ENCODE peak calls at places on chromosomes 5 and 9, in six cellular contexts. E is naive thymus-derived CD4-positive, alpha-beta T cell; T is HAP-1; Q is heart right ventricle; W is CD8-positive, alpha-beta memory T cell; B is pancreas. N is an unnamed sample. For H3K4me1, the result is how much of the 10 kb centered on the place peaks cover.

GRCh38 chr9:82810902-82811301 is 252.0 kb downstream of the RASEF start:
- DNase-seq in E (no peak), T (no peak), Q (no peak), W (no peak), B (no peak), N (no peak)

GRCh38 chr5:143140492-143141231 is 262.8 kb downstream of the NR3C1 start:
- DNase-seq in E (no peak), T (no peak), Q (no peak), W (no peak), B (peak), N (no peak)

GRCh38 chr5:180168758-180169157 is 40.3 kb downstream of the RASGEF1C start:
- DNase-seq in E (no peak), T (no peak), Q (no peak), W (no peak), B (no peak), N (no peak)

GRCh38 chr9:72362680-72363139 is 2.3 kb downstream of the ZFAND5 start:
- DNase-seq in E (peak), T (peak), Q (peak), W (peak), B (no peak), N (peak)

GRCh38 chr5:33332804-33333203 is 108.0 kb upstream of the TARS1 start:
- DNase-seq in E (no peak), T (no peak), Q (no peak), W (no peak), B (no peak), N (no peak)

GRCh38 chr5:93598141-93598996 is 15.3 kb downstream of the NR2F1 start:
- DNase-seq in E (no peak), T (no peak), Q (no peak), W (no peak), B (peak), N (no peak)

GRCh38 chr5:157471709-157472108 is 11.7 kb downstream of the NIPAL4 start:
- DNase-seq in E (no peak), T (peak), Q (no peak), W (no peak), B (no peak), N (no peak)

GRCh38 chr5:107458322-107458721 is 212.4 kb downstream of the EFNA5 start:
- DNase-seq in E (no peak), T (no peak), Q (no peak), W (no peak), B (no peak), N (no peak)

GRCh38 chr9:16825971-16826370 is 44.5 kb downstream of the BNC2 start:
- DNase-seq in E (no peak), T (peak), Q (no peak), W (no peak), B (no peak), N (no peak)

GRCh38 chr9:106696804-106697203 is 166.2 kb upstream of the ZNF462 start:
- DNase-seq in E (no peak), T (no peak), Q (no peak), W (no peak), B (no peak), N (no peak)

GRCh38 chr9:80994892-80995291 is 694.5 kb downstream of the TLE1 start:
- DNase-seq in E (no peak), T (no peak), Q (no peak), W (no peak), B (no peak), N (no peak)

GRCh38 chr9:738209-738915 is 103.1 kb upstream of the DMRT1 start:
- DNase-seq in E (no peak), T (no peak), Q (peak), W (no peak), B (no peak), N (no peak)

GRCh38 chr5:29213475-29213874 is 1980.0 kb upstream of the CDH6 start:
- DNase-seq in E (no peak), T (no peak), Q (no peak), W (no peak), B (no peak), N (no peak)

GRCh38 chr9:132114102-132114707 is 34.5 kb upstream of the MED27 start:
- DNase-seq in E (peak), T (peak), Q (peak), W (no peak), B (peak), N (peak)

GRCh38 chr9:92545002-92545510 is 9.3 kb upstream of the ECM2 start:
- DNase-seq in E (no peak), T (no peak), Q (no peak), W (no peak), B (peak), N (no peak)

GRCh38 chr9:109117856-109118801 is 1.6 kb downstream of the TMEM245 start:
- DNase-seq in E (no peak), T (peak), Q (no peak), W (peak), B (no peak), N (peak)

GRCh38 chr5:10513501-10514442 is 50.1 kb upstream of the ANKRD33B start:
- DNase-seq in E (no peak), T (no peak), Q (no peak), W (no peak), B (no peak), N (no peak)

GRCh38 chr9:88523056-88523455 is 11.9 kb upstream of the NXNL2 start:
- DNase-seq in E (no peak), T (no peak), Q (no peak), W (no peak), B (no peak), N (no peak)

GRCh38 chr9:99006979-99007378 is 63.3 kb downstream of the COL15A1 start:
- DNase-seq in E (no peak), T (no peak), Q (no peak), W (no peak), B (no peak), N (no peak)

GRCh38 chr9:130939405-130939941 is 426 bp upstream of the FIBCD1 start:
- DNase-seq in E (no peak), T (no peak), Q (no peak), W (no peak), B (no peak), N (no peak)

GRCh38 chr5:72137826-72138409 is 30.6 kb downstream of the MAP1B start:
- DNase-seq in E (peak), T (peak), Q (no peak), W (peak), B (no peak), N (peak)

GRCh38 chr5:72144762-72145161 is 37.5 kb downstream of the MAP1B start:
- DNase-seq in E (no peak), T (peak), Q (no peak), W (no peak), B (no peak), N (no peak)

GRCh38 chr5:72138943-72139467 is 31.7 kb downstream of the MAP1B start:
- DNase-seq in E (no peak), T (no peak), Q (no peak), W (no peak), B (no peak), N (no peak)

GRCh38 chr5:72141440-72142271 is 34.4 kb downstream of the MAP1B start:
- DNase-seq in E (no peak), T (peak), Q (peak), W (no peak), B (no peak), N (no peak)

GRCh38 chr5:72140711-72141110 is 33.4 kb downstream of the MAP1B start:
- DNase-seq in E (no peak), T (no peak), Q (no peak), W (no peak), B (no peak), N (no peak)
- H3K4me1 ChIP-seq in E (under half), T (half or more), Q (under half), W (under half), B (under half), N (under half)

GRCh38 chr5:3601060-3601710 is 5.6 kb downstream of the IRX1 start:
- DNase-seq in E (no peak), T (no peak), Q (no peak), W (no peak), B (no peak), N (no peak)
- H3K4me3 ChIP-seq in E (no peak), T (no peak), Q (no peak), W (no peak), B (no peak), N (no peak)

GRCh38 chr5:132294728-132295504 is 722 bp downstream of the SLC22A4 start:
- DNase-seq in E (no peak), T (no peak), Q (peak), W (peak), B (peak), N (peak)

GRCh38 chr5:132297211-132297940 is 3.2 kb downstream of the SLC22A4 start:
- DNase-seq in E (no peak), T (no peak), Q (no peak), W (no peak), B (no peak), N (no peak)

GRCh38 chr5:132298305-132298704 is 4.1 kb downstream of the SLC22A4 start:
- DNase-seq in E (no peak), T (no peak), Q (no peak), W (no peak), B (no peak), N (no peak)

GRCh38 chr5:132295505-132296411 is 1.6 kb downstream of the SLC22A4 start:
- DNase-seq in E (no peak), T (no peak), Q (no peak), W (no peak), B (no peak), N (no peak)

GRCh38 chr5:132296412-132297001 is 2.3 kb downstream of the SLC22A4 start:
- DNase-seq in E (no peak), T (no peak), Q (peak), W (no peak), B (no peak), N (no peak)
- H3K4me1 ChIP-seq in E (under half), T (under half), Q (under half), W (under half), B (under half), N (under half)

DNA sequence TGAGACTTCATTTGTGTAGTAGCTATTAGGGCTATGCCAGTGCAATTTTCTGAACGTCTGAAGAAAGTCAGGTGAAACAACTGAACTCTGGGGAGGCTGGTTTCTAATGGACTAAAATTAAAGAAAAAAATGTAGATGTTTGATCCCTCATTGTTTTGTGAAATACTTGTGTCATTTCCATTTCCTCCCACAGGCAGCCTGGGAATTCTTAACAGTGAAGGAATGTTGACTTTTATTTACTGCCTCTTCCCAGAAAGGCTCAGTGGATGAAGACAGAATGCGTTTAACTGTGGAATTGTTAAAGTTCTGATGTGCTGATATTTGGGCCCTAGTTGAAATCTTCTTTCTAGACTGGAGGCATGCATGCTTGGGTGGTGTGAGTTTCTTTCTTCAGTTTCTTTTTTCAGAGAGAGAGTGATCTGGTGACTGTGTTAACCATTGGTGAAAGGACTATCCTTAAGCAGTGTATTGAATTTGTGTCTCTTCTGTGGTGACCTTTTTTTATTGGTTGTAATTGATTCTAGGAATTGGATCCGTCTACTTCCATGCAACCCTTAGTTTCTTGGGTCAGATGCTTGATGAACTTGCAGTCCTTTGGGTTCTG is 15.5 kb downstream of the ACER2 start:
- DNase-seq in E (no peak), T (no peak), Q (no peak), W (no peak), B (no peak), N (no peak)
- H3K4me3 ChIP-seq in E (no peak), T (no peak), Q (no peak), W (no peak), B (no peak), N (no peak)

GRCh38 chr9:122251351-122251750 is 13.3 kb downstream of the RBM18 start:
- DNase-seq in E (no peak), T (no peak), Q (no peak), W (no peak), B (no peak), N (no peak)
- H3K4me1 ChIP-seq in E (under half), T (under half), Q (under half), W (under half), B (under half), N (under half)

DNA sequence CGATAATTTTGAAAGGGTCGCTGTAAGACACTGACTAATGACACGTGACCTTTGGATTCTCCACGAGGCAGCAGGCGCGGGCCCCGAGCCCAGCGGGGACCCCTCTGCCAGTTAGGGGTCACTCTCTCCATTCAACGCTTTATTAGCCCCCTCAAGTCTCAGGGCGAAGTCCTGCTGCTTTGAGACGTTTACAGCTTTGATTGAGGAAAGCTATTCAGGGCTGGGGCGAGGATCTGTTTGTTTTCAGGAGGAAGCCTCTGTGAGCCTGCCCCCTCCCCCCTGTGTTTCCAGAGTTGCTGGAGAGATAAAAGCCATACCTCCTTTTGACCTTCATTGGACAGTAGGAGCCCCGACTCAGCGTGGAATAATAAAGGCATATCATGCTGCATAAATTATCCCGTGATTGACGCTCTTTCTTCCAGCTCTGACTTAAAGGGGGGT is 31.4 kb upstream of the MSX2 start:
- DNase-seq in E (no peak), T (peak), Q (no peak), W (no peak), B (no peak), N (no peak)
- H3K4me3 ChIP-seq in E (no peak), T (no peak), Q (no peak), W (no peak), B (no peak), N (no peak)